ENCODE peak calls at places on chromosomes 12 and 14, in four cellular contexts. A is non-pigmented ciliary epithelial cell, U is mammary epithelial cell, Y is islet precursor cell. I is an unnamed sample.
A peak's percentile ranks its signal among the peaks of the same experiment; 100 is the strongest.

GRCh38 chr14:49816844-49817243 is 35.7 kb downstream of the NEMF start:
- DNase-seq in A (no peak), U (no peak), Y (no peak), I (no peak)

GRCh38 chr12:79397609-79398008 is 293.2 kb downstream of the PAWR start:
- DNase-seq in Y (no peak), U (no peak), A (no peak), I (no peak)

GRCh38 chr12:26238341-26239126 is 43.2 kb downstream of the SSPN start:
- DNase-seq in A (no peak), U (no peak), Y (no peak), I (no peak)

GRCh38 chr14:77872971-77873370 is 73.1 kb downstream of the ADCK1 start:
- DNase-seq in Y (no peak), A (no peak), U (no peak), I (no peak)

GRCh38 chr14:36996133-36996856 is 176.1 kb downstream of the SLC25A21 start:
- DNase-seq in Y (peak; percentile 71), U (peak; percentile 71), A (peak; percentile 63), I (no peak)

GRCh38 chr12:57046947-57047890 is 2.7 kb downstream of the MYO1A start:
- DNase-seq in Y (no peak), U (no peak), A (no peak), I (no peak)

GRCh38 chr12:122944588-122944987 is 21.7 kb downstream of the ABCB9 start:
- DNase-seq in A (no peak), U (peak; percentile 97), Y (peak; percentile 94), I (no peak)

GRCh38 chr14:59690426-59690825 is 113.8 kb upstream of the CCDC175 start:
- DNase-seq in U (no peak), Y (no peak), A (no peak), I (no peak)

GRCh38 chr12:77204055-77204454 is 138.7 kb upstream of the E2F7 start:
- DNase-seq in Y (no peak), A (no peak), U (no peak), I (no peak)

GRCh38 chr14:64932231-64932630 is 10.3 kb downstream of the GPX2 start:
- DNase-seq in A (no peak), U (no peak), Y (no peak), I (no peak)

GRCh38 chr14:54462048-54462447 is 20.9 kb upstream of the CNIH1 start:
- DNase-seq in A (no peak), Y (no peak), U (peak; percentile 73), I (no peak)

GRCh38 chr14:80567905-80568512 is 356.7 kb upstream of the DIO2 start:
- DNase-seq in U (peak; percentile 96), Y (peak; percentile 70), A (peak; percentile 56), I (no peak)

GRCh38 chr12:25744334-25744733 is 191.3 kb upstream of the LMNTD1 start:
- DNase-seq in U (no peak), Y (no peak), A (no peak), I (no peak)

GRCh38 chr12:94898388-94898787 is 105.1 kb downstream of the NDUFA12 start:
- DNase-seq in A (no peak), U (no peak), Y (peak; percentile 57), I (no peak)

GRCh38 chr14:89164168-89165074 is 252.6 kb downstream of the FOXN3 start:
- DNase-seq in Y (no peak), A (no peak), U (no peak), I (no peak)

GRCh38 chr12:25718081-25718731 is 165.1 kb upstream of the LMNTD1 start:
- DNase-seq in U (no peak), A (no peak), Y (no peak), I (no peak)

GRCh38 chr12:4281173-4281654 is 7.7 kb downstream of the CCND2 start:
- DNase-seq in A (no peak), U (no peak), Y (peak; percentile 49), I (no peak)

GRCh38 chr12:88716240-88716639 is 136.0 kb upstream of the KITLG start:
- DNase-seq in Y (no peak), U (no peak), A (no peak), I (no peak)

GRCh38 chr14:99941211-99941610 is 124.0 kb upstream of the EVL start:
- DNase-seq in U (no peak), Y (no peak), A (no peak), I (no peak)

GRCh38 chr12:122336015-122336946 is 70.0 kb upstream of the VPS33A start:
- DNase-seq in Y (no peak), A (no peak), U (no peak), I (peak; percentile 13)

GRCh38 chr14:29521526-29522137 is 406.0 kb downstream of the PRKD1 start:
- DNase-seq in A (no peak), Y (peak; percentile 61), U (no peak), I (no peak)

GRCh38 chr14:96582641-96582980 is 80.4 kb downstream of the PAPOLA start:
- DNase-seq in Y (peak; percentile 44), U (no peak), A (no peak), I (no peak)

GRCh38 chr12:10717410-10717809 is 5.7 kb downstream of the YBX3 start:
- DNase-seq in U (peak; percentile 86), A (no peak), Y (peak; percentile 82), I (no peak)

GRCh38 chr12:55226523-55226922 is 5.7 kb downstream of the OR10A7 start:
- DNase-seq in A (no peak), U (no peak), Y (no peak), I (no peak)

GRCh38 chr14:38217538-38217937 is 9.8 kb downstream of the SSTR1 start:
- DNase-seq in A (no peak), U (no peak), Y (no peak), I (no peak)

GRCh38 chr12:57904426-57904825 is 36.9 kb upstream of the ATP23 start:
- DNase-seq in A (no peak), Y (no peak), U (no peak), I (no peak)

GRCh38 chr12:58503731-58504520 is 416.4 kb downstream of the LRIG3 start:
- DNase-seq in A (no peak), Y (no peak), U (peak; percentile 30), I (no peak)

GRCh38 chr14:101499513-101499912 is 61.8 kb upstream of the DIO3 start:
- DNase-seq in U (no peak), Y (peak; percentile 35), A (no peak), I (no peak)

GRCh38 chr12:124828264-124829007 is 35.2 kb downstream of the SCARB1 start:
- DNase-seq in A (peak; percentile 19), U (peak; percentile 87), Y (peak; percentile 96), I (no peak)

GRCh38 chr12:5078423-5078822 is 34.7 kb downstream of the KCNA5 start:
- DNase-seq in U (no peak), A (no peak), Y (peak; percentile 97), I (no peak)

GRCh38 chr12:48001426-48002178 is 2.7 kb downstream of the COL2A1 start:
- DNase-seq in Y (peak; percentile 93), A (no peak), U (peak; percentile 64), I (no peak)

GRCh38 chr12:67468549-67469245 is 179.8 kb upstream of the DYRK2 start:
- DNase-seq in Y (peak; percentile 84), A (no peak), U (no peak), I (no peak)

GRCh38 chr14:53109028-53109687 is 44.0 kb downstream of the DDHD1 start:
- DNase-seq in Y (no peak), U (no peak), A (no peak), I (peak; percentile 61)

GRCh38 chr12:27504506-27504905 is 19.5 kb upstream of the PPFIBP1 start:
- DNase-seq in A (no peak), Y (no peak), U (no peak), I (no peak)

GRCh38 chr14:90829677-90830076 is 13.4 kb upstream of the TTC7B start:
- DNase-seq in U (no peak), Y (peak; percentile 0), A (no peak), I (no peak)

GRCh38 chr14:24441904-24442239 is 704 bp downstream of the SDR39U1 start:
- DNase-seq in A (no peak), Y (no peak), U (no peak), I (no peak)

GRCh38 chr12:7439579-7440505 is 4.1 kb downstream of the CD163L1 start:
- DNase-seq in A (peak; percentile 10), U (no peak), Y (peak; percentile 96), I (no peak)

I was measured in naive thymus-derived CD8-positive, alpha-beta T cell.